ENCODE peak calls at places on chromosomes 3 and 15, in five cellular contexts. One of them, this sample, is unnamed.

GRCh38 chr3:114550155-114550554 is 256.3 kb downstream of the TIGIT start:
- DNase-seq in astrocyte of the spinal cord: no peak
- DNase-seq in NAMALWA: no peak
- DNase-seq in COLO829: no peak
- DNase-seq in GM06990: no peak
- DNase-seq in this sample: no peak

GRCh38 chr3:59460068-59460467 is 410.2 kb upstream of the CFAP20DC start:
- DNase-seq in astrocyte of the spinal cord: no peak
- DNase-seq in GM06990: no peak
- DNase-seq in NAMALWA: no peak
- DNase-seq in COLO829: no peak
- DNase-seq in this sample: no peak

GRCh38 chr15:40633178-40633577 is 39.1 kb downstream of the KNL1 start:
- DNase-seq in NAMALWA: no peak
- DNase-seq in astrocyte of the spinal cord: no peak
- DNase-seq in GM06990: no peak
- DNase-seq in COLO829: no peak
- DNase-seq in this sample: no peak

GRCh38 chr15:34616613-34617012 is 33.2 kb upstream of the GOLGA8B start:
- DNase-seq in COLO829: peak; percentile 8
- DNase-seq in GM06990: no peak
- DNase-seq in NAMALWA: peak; percentile 46
- DNase-seq in astrocyte of the spinal cord: peak; percentile 40
- DNase-seq in this sample: no peak

GRCh38 chr15:40499931-40500330 is 29.1 kb downstream of the CHST14 start:
- DNase-seq in NAMALWA: no peak
- DNase-seq in GM06990: no peak
- DNase-seq in astrocyte of the spinal cord: no peak
- DNase-seq in COLO829: no peak
- DNase-seq in this sample: no peak

GRCh38 chr3:189041482-189042090 is 130.2 kb upstream of the TPRG1 start:
- DNase-seq in NAMALWA: peak; percentile 89
- DNase-seq in astrocyte of the spinal cord: peak; percentile 43
- DNase-seq in GM06990: peak; percentile 24
- DNase-seq in COLO829: peak; percentile 53
- DNase-seq in this sample: peak; percentile 5

GRCh38 chr15:99137111-99137546 is 32.2 kb downstream of the SYNM start:
- DNase-seq in GM06990: no peak
- DNase-seq in NAMALWA: no peak
- DNase-seq in astrocyte of the spinal cord: no peak
- DNase-seq in COLO829: no peak
- DNase-seq in this sample: no peak

GRCh38 chr3:183981990-183982658 is 35.6 kb downstream of the ABCC5 start:
- DNase-seq in astrocyte of the spinal cord: no peak
- DNase-seq in COLO829: no peak
- DNase-seq in NAMALWA: no peak
- DNase-seq in GM06990: no peak
- DNase-seq in this sample: no peak

GRCh38 chr15:100787567-100787941 is 92.1 kb upstream of the ALDH1A3 start:
- DNase-seq in NAMALWA: no peak
- DNase-seq in GM06990: no peak
- DNase-seq in COLO829: no peak
- DNase-seq in astrocyte of the spinal cord: no peak
- DNase-seq in this sample: no peak